ENCODE peak calls at places on chromosomes 5 and 9, in four cellular contexts. D, N, Q and P are unnamed samples.

GRCh38 chr5:32241034-32241783 is 67.1 kb upstream of the GOLPH3 start:
- DNase-seq in D (no peak), N (no peak), Q (no peak), P (no peak)

GRCh38 chr9:106622148-106622547 is 240.8 kb upstream of the ZNF462 start:
- DNase-seq in D (no peak), N (no peak), Q (no peak), P (no peak)

GRCh38 chr5:147752033-147752432 is 30.5 kb downstream of the JAKMIP2 start:
- DNase-seq in D (no peak), N (no peak), Q (no peak), P (no peak)

GRCh38 chr5:18745591-18745987 is 1111.3 kb downstream of the TAF11L14 start:
- DNase-seq in D (no peak), N (no peak), Q (peak), P (no peak)

GRCh38 chr5:39427633-39428032 is 2.9 kb upstream of the DAB2 start:
- DNase-seq in D (no peak), N (no peak), Q (no peak), P (no peak)

GRCh38 chr5:142674438-142675210 is 11.3 kb downstream of the FGF1 start:
- DNase-seq in D (no peak), N (peak), Q (peak), P (no peak)

GRCh38 chr5:137753227-137753985 is 757 bp downstream of the HNRNPA0 start:
- DNase-seq in D (peak), N (no peak), Q (peak), P (peak)

GRCh38 chr9:38083858-38084555 is 15.0 kb upstream of the SHB start:
- DNase-seq in D (no peak), N (no peak), Q (no peak), P (no peak)

GRCh38 chr9:126203313-126203712 is 123.3 kb upstream of the MVB12B start:
- DNase-seq in D (no peak), N (no peak), Q (no peak), P (no peak)

GRCh38 chr5:155126573-155126972 is 113.0 kb downstream of the KIF4B start:
- DNase-seq in D (no peak), N (no peak), Q (no peak), P (no peak)

GRCh38 chr5:178595750-178596149 is 5.6 kb upstream of the COL23A1 start:
- DNase-seq in D (no peak), N (no peak), Q (no peak), P (no peak)

GRCh38 chr5:87069974-87070608 is 197.6 kb upstream of the RASA1 start:
- DNase-seq in D (no peak), N (peak), Q (no peak), P (peak)

GRCh38 chr9:130893250-130894101 is 3.1 kb downstream of the QRFP start:
- DNase-seq in D (no peak), N (no peak), Q (peak), P (no peak)

GRCh38 chr5:142984525-142984924 is 214.3 kb downstream of the ARHGAP26 start:
- DNase-seq in D (no peak), N (no peak), Q (no peak), P (no peak)

GRCh38 chr5:57931807-57932206 is 449.2 kb upstream of the ACTBL2 start:
- DNase-seq in D (no peak), N (no peak), Q (no peak), P (no peak)

GRCh38 chr9:2132484-2133082 is 117.4 kb downstream of the SMARCA2 start:
- DNase-seq in D (no peak), N (peak), Q (no peak), P (no peak)

GRCh38 chr9:87119328-87119881 is 172.1 kb upstream of the GAS1 start:
- DNase-seq in D (peak), N (peak), Q (no peak), P (no peak)

GRCh38 chr9:13941686-13942085 is 372.3 kb downstream of the NFIB start:
- DNase-seq in D (no peak), N (peak), Q (no peak), P (no peak)

GRCh38 chr9:130073373-130073772 is 19.7 kb downstream of the GPR107 start:
- DNase-seq in D (no peak), N (peak), Q (no peak), P (no peak)

GRCh38 chr5:16864566-16864965 is 71.5 kb downstream of the MYO10 start:
- DNase-seq in D (no peak), N (no peak), Q (no peak), P (no peak)

GRCh38 chr5:150075806-150076205 is 10.5 kb downstream of the CSF1R start:
- DNase-seq in D (no peak), N (no peak), Q (no peak), P (no peak)

GRCh38 chr5:113081881-113082546 is 105.4 kb downstream of the DCP2 start:
- DNase-seq in D (no peak), N (peak), Q (peak), P (no peak)

GRCh38 chr9:88809836-88810235 is 181.4 kb upstream of the S1PR3 start:
- DNase-seq in D (no peak), N (no peak), Q (no peak), P (no peak)

GRCh38 chr5:64074533-64074932 is 91.1 kb upstream of the RNF180 start:
- DNase-seq in D (no peak), N (peak), Q (no peak), P (no peak)

GRCh38 chr5:37710965-37711364 is 128.9 kb downstream of the GDNF start:
- DNase-seq in D (no peak), N (peak), Q (no peak), P (no peak)

GRCh38 chr9:6628714-6629113 is 16.8 kb downstream of the GLDC start:
- DNase-seq in D (no peak), N (no peak), Q (no peak), P (no peak)

GRCh38 chr5:165321912-165322311 is 1816.5 kb downstream of the MAT2B start:
- DNase-seq in D (no peak), N (peak), Q (no peak), P (no peak)